ENCODE peak calls at places on chromosomes 16 and 17, in seven cellular contexts. B is tibial nerve, J is prostate gland, D is astrocyte of the spinal cord, A is BE2C, V is PC-9, R is psoas muscle. L is an unnamed sample.

GRCh38 chr17:48586355-48586924 is 3.6 kb downstream of the HOXB3 start:
- DNase-seq in R (no peak), J (no peak), B (no peak), A (no peak), D (no peak), V (no peak), L (no peak)

GRCh38 chr17:43517615-43518386 is 28.3 kb downstream of the ETV4 start:
- DNase-seq in B (no peak), A (no peak), D (peak; percentile 58), J (no peak), R (no peak), V (no peak), L (peak; percentile 11)

GRCh38 chr17:80345841-80346497 is 69.0 kb upstream of the ENDOV start:
- DNase-seq in J (no peak), B (no peak), R (no peak), A (no peak), V (no peak), D (no peak), L (no peak)

GRCh38 chr17:54944796-54945195 is 23.7 kb downstream of the COX11 start:
- DNase-seq in D (peak; percentile 43), B (no peak), V (no peak), A (no peak), R (no peak), J (no peak), L (no peak)

GRCh38 chr16:11779074-11779473 is 18.0 kb downstream of the ZC3H7A start:
- DNase-seq in R (no peak), V (no peak), J (no peak), A (no peak), D (no peak), B (no peak), L (no peak)

GRCh38 chr17:64441772-64442549 is 7.0 kb upstream of the MILR1 start:
- DNase-seq in J (no peak), V (peak; percentile 65), A (no peak), D (peak; percentile 52), R (no peak), B (no peak), L (no peak)

GRCh38 chr17:2054262-2054739 is 602 bp upstream of the HIC1 start:
- DNase-seq in J (no peak), B (no peak), V (peak; percentile 57), D (peak; percentile 69), A (peak; percentile 39), R (no peak), L (no peak)

GRCh38 chr17:69154267-69154666 is 12.6 kb upstream of the ABCA6 start:
- DNase-seq in D (no peak), V (no peak), R (no peak), A (no peak), B (no peak), J (no peak), L (no peak)

GRCh38 chr17:62875296-62875695 is 67.2 kb upstream of the MARCHF10 start:
- DNase-seq in A (no peak), J (no peak), B (no peak), V (no peak), D (no peak), R (no peak), L (no peak)

GRCh38 chr17:16171613-16172012 is 43.7 kb downstream of the NCOR1 start:
- DNase-seq in D (peak; percentile 85), A (no peak), J (peak; percentile 11), B (no peak), V (peak; percentile 63), R (no peak), L (peak; percentile 73)

GRCh38 chr17:69609495-69610315 is 195.2 kb downstream of the MAP2K6 start:
- DNase-seq in A (no peak), B (no peak), V (no peak), J (no peak), R (no peak), D (peak; percentile 59), L (no peak)

GRCh38 chr16:10736926-10737625 is 6.6 kb upstream of the NUBP1 start:
- DNase-seq in D (peak; percentile 56), B (no peak), R (no peak), A (peak; percentile 62), J (peak; percentile 63), V (peak; percentile 67), L (peak; percentile 22)

GRCh38 chr17:81512984-81513668 is 527 bp upstream of the ACTG1 start:
- DNase-seq in V (no peak), A (no peak), D (peak; percentile 77), B (peak; percentile 58), R (peak; percentile 70), J (peak; percentile 64), L (no peak)

GRCh38 chr17:65259281-65259680 is 122.1 kb downstream of the RGS9 start:
- DNase-seq in V (no peak), A (no peak), J (no peak), B (no peak), D (no peak), R (no peak), L (no peak)

GRCh38 chr16:81694494-81695285 is 84.4 kb upstream of the PLCG2 start:
- DNase-seq in D (no peak), J (no peak), A (no peak), R (no peak), B (no peak), V (no peak), L (no peak)

GRCh38 chr17:71472809-71473789 is 647.7 kb upstream of the SOX9 start:
- DNase-seq in J (peak; percentile 27), B (no peak), V (peak; percentile 45), R (no peak), A (peak; percentile 37), D (peak; percentile 66), L (peak; percentile 45)

GRCh38 chr16:89170346-89171215 is 967 bp upstream of the CDH15 start:
- DNase-seq in R (no peak), A (no peak), D (no peak), J (no peak), V (peak; percentile 58), B (no peak), L (no peak)

GRCh38 chr16:89169778-89170177 is 1.8 kb upstream of the CDH15 start:
- DNase-seq in A (no peak), R (no peak), B (no peak), V (no peak), D (no peak), J (no peak), L (no peak)

GRCh38 chr16:89166696-89167424 is 4.7 kb upstream of the CDH15 start:
- DNase-seq in R (no peak), V (no peak), J (no peak), A (no peak), D (no peak), B (no peak), L (no peak)

GRCh38 chr16:89167425-89167941 is 4.1 kb upstream of the CDH15 start:
- DNase-seq in D (peak; percentile 46), V (peak; percentile 63), J (peak; percentile 65), B (peak; percentile 67), R (peak; percentile 86), A (peak; percentile 97), L (no peak)

GRCh38 chr16:89168381-89169189 is 3.0 kb upstream of the CDH15 start:
- DNase-seq in R (no peak), A (no peak), B (no peak), J (no peak), V (no peak), D (no peak), L (no peak)
- TF ChIP-seq CTCF in R (no peak), A (peak; percentile 40), B (no peak), J (no peak), V (no peak), D (no peak), L (no peak)

GRCh38 chr16:55118701-55119260 is 188.1 kb downstream of the IRX5 start:
- DNase-seq in B (no peak), R (no peak), A (no peak), D (no peak), V (no peak), J (no peak), L (no peak)

GRCh38 chr16:55116165-55116894 is 185.7 kb downstream of the IRX5 start:
- DNase-seq in V (no peak), J (no peak), B (no peak), A (no peak), R (no peak), D (peak; percentile 5), L (no peak)

GRCh38 chr16:55115506-55115905 is 184.8 kb downstream of the IRX5 start:
- DNase-seq in A (no peak), V (no peak), B (no peak), R (no peak), D (no peak), J (no peak), L (no peak)

GRCh38 chr16:55123652-55124051 is 193.0 kb downstream of the IRX5 start:
- DNase-seq in D (no peak), J (no peak), R (no peak), A (no peak), B (no peak), V (no peak), L (no peak)

DNA sequence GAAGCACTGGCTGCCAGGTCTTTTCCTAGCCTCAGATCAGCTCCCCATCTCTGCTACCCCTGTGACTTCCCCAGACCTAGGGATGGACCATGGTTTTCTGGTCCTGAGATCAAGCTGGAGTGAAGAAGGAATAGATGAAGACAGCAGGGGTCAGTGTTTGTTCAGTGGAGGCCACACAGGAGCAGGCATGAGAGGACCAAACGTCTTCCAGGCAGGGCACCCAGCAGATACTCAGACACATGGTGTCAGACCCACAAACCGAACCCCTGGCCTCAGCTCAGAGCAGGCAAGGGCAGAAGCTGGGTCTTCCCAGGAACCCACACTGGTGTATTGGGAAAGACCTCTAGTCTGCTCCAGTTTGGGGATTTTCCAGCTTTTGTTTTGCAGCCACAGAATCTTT is 189.7 kb downstream of the IRX5 start:
- DNase-seq in V (no peak), J (no peak), A (no peak), R (no peak), B (no peak), D (no peak), L (no peak)
- TF ChIP-seq CTCF in V (peak; percentile 50), J (no peak), A (peak; percentile 39), R (peak; percentile 29), B (no peak), D (no peak), L (peak; percentile 19)

GRCh38 chr16:66924527-66925321 is 611 bp downstream of the RRAD start:
- DNase-seq in B (no peak), J (no peak), D (no peak), V (no peak), A (peak; percentile 52), R (peak; percentile 54), L (no peak)
- TF ChIP-seq CTCF in B (peak; percentile 65), J (no peak), D (peak; percentile 10), V (no peak), A (peak; percentile 29), R (peak; percentile 43), L (peak; percentile 34)

DNA sequence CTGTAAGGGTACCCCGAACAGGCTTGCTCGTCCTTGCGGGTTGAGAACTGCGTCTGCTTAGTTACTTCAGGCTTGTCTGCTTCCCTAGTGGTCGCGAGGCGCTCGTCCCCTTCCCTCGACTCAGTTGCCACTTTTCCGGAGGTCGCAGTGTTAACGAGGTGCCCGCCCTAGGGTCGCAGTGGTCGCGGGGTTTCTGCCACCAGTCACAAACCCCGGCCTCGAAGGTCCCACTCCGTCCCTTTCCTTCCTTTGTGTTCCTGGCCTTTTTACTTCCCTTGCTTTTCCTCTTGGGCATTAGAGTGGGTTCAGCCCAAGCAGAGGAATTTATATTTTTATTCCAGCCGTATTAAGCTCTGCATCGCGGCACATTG is 299 bp downstream of the NUP85 start:
- DNase-seq in B (no peak), J (no peak), V (no peak), D (no peak), A (no peak), R (no peak), L (no peak)
- TF ChIP-seq CTCF in B (no peak), J (no peak), V (no peak), D (no peak), A (no peak), R (no peak), L (no peak)